ENCODE peak calls at places on chromosomes 1 and 21, in five cellular contexts. J is HCT116; Y is posterior cingulate gyrus; W is astrocyte of the spinal cord; E is naive thymus-derived CD8-positive, alpha-beta T cell. K is an unnamed sample.

GRCh38 chr1:163074716-163075284 is 5.6 kb downstream of the RGS4 start:
- DNase-seq in J (no peak), Y (no peak), W (no peak), E (no peak), K (no peak)

GRCh38 chr21:16775056-16775455 is 737.8 kb upstream of the CXADR start:
- DNase-seq in J (no peak), Y (peak; percentile 65), W (no peak), E (no peak), K (no peak)

GRCh38 chr1:115426990-115427389 is 88.9 kb upstream of the NGF start:
- DNase-seq in J (no peak), Y (no peak), W (no peak), E (no peak), K (no peak)

GRCh38 chr1:44828841-44829440 is 14.1 kb downstream of the PTCH2 start:
- DNase-seq in J (no peak), Y (no peak), W (no peak), E (no peak), K (no peak)

GRCh38 chr1:15249032-15249601 is 2.1 kb downstream of the FHAD1 start:
- DNase-seq in J (no peak), Y (no peak), W (no peak), E (peak; percentile 72), K (no peak)

GRCh38 chr21:46397211-46397905 is 61.3 kb upstream of the DIP2A start:
- DNase-seq in J (no peak), Y (no peak), W (no peak), E (no peak), K (no peak)

GRCh38 chr21:35303085-35303484 is 254.0 kb upstream of the RUNX1 start:
- DNase-seq in J (peak; percentile 51), Y (no peak), W (peak; percentile 93), E (no peak), K (peak; percentile 68)

GRCh38 chr1:6268431-6268830 is 7.5 kb upstream of the GPR153 start:
- DNase-seq in J (no peak), Y (no peak), W (no peak), E (no peak), K (no peak)

GRCh38 chr1:151728151-151728711 is 6.9 kb downstream of the RIIAD1 start:
- DNase-seq in J (no peak), Y (peak; percentile 61), W (peak; percentile 53), E (no peak), K (no peak)

GRCh38 chr1:233868461-233868860 is 36.0 kb upstream of the SLC35F3 start:
- DNase-seq in J (no peak), Y (no peak), W (peak; percentile 70), E (no peak), K (no peak)

GRCh38 chr21:44444286-44444931 is 10.9 kb upstream of the LRRC3 start:
- DNase-seq in J (peak; percentile 36), Y (no peak), W (no peak), E (no peak), K (no peak)